ENCODE peak calls at places on chromosomes 3 and 15, in nine cellular contexts. E is effector CD4-positive, alpha-beta T cell; N is fibroblast of lung; W is stimulated activated CD4-positive, alpha-beta T cell treated with anti-CD3 and anti-CD28 coated beads, Interleukin-15, amount 100 ng/mL, for 24 hours; L is Calu3; R is choroid plexus epithelial cell; B is activated naive CD4-positive, alpha-beta T cell treated with Interleukin-2 at 50 U/mL for 16 hours; D is stomach; P is DMS153. Q is an unnamed sample.

GRCh38 chr3:48024401-48024800 is 8.2 kb upstream of the MAP4 start:
- DNase-seq in E (no peak), N (no peak), W (no peak), L (no peak), R (no peak), B (no peak), D (no peak), P (no peak), Q (no peak)

GRCh38 chr3:42900226-42900625 is 5.7 kb upstream of the ZNF662 start:
- DNase-seq in E (no peak), N (no peak), W (no peak), L (no peak), R (no peak), B (no peak), D (no peak), P (no peak), Q (no peak)

GRCh38 chr15:42457445-42458442 is 33.2 kb downstream of the ZNF106 start:
- DNase-seq in E (no peak), N (peak; percentile 96), W (no peak), L (no peak), R (peak; percentile 98), B (no peak), D (peak; percentile 44), P (no peak), Q (no peak)

GRCh38 chr3:100209169-100209568 is 51.6 kb upstream of the TBC1D23 start:
- DNase-seq in E (no peak), N (no peak), W (no peak), L (no peak), R (no peak), B (no peak), D (no peak), P (no peak), Q (no peak)

GRCh38 chr15:26179906-26180305 is 316.8 kb upstream of the ATP10A start:
- DNase-seq in E (no peak), N (no peak), W (no peak), L (no peak), R (no peak), B (no peak), D (no peak), P (no peak), Q (no peak)

GRCh38 chr3:132268956-132269355 is 48.3 kb upstream of the ACP3 start:
- DNase-seq in E (no peak), N (peak; percentile 28), W (no peak), L (peak; percentile 57), R (peak; percentile 78), B (no peak), D (no peak), P (no peak), Q (no peak)

GRCh38 chr3:193872265-193872753 is 263.6 kb upstream of the HES1 start:
- DNase-seq in E (no peak), N (peak; percentile 99), W (peak; percentile 30), L (peak; percentile 94), R (peak; percentile 98), B (no peak), D (peak; percentile 80), P (peak; percentile 22), Q (peak; percentile 30)

GRCh38 chr3:104102386-104102785 is 1264.3 kb upstream of the ALCAM start:
- DNase-seq in E (no peak), N (peak; percentile 45), W (peak; percentile 5), L (peak; percentile 19), R (peak; percentile 88), B (no peak), D (no peak), P (peak; percentile 10), Q (no peak)

GRCh38 chr15:68054658-68055223 is 626 bp downstream of the PIAS1 start:
- DNase-seq in E (peak; percentile 21), N (peak; percentile 39), W (peak; percentile 50), L (peak; percentile 61), R (peak; percentile 39), B (peak; percentile 36), D (peak; percentile 49), P (no peak), Q (peak; percentile 59)

GRCh38 chr3:62201438-62202035 is 171.8 kb downstream of the FEZF2 start:
- DNase-seq in E (no peak), N (peak; percentile 15), W (no peak), L (peak; percentile 18), R (peak; percentile 65), B (no peak), D (no peak), P (no peak), Q (no peak)

GRCh38 chr3:178671261-178672191 is 135.3 kb downstream of the KCNMB2 start:
- DNase-seq in E (no peak), N (peak; percentile 58), W (no peak), L (peak; percentile 14), R (peak; percentile 53), B (no peak), D (no peak), P (no peak), Q (no peak)

GRCh38 chr3:175648939-175649338 is 789.8 kb downstream of the NAALADL2 start:
- DNase-seq in E (no peak), N (no peak), W (no peak), L (no peak), R (no peak), B (no peak), D (no peak), P (no peak), Q (no peak)

GRCh38 chr15:37038036-37038715 is 62.2 kb downstream of the MEIS2 start:
- DNase-seq in E (no peak), N (no peak), W (no peak), L (no peak), R (no peak), B (no peak), D (no peak), P (no peak), Q (no peak)

GRCh38 chr3:46661776-46662766 is 31.4 kb downstream of the ALS2CL start:
- DNase-seq in E (no peak), N (no peak), W (no peak), L (no peak), R (no peak), B (no peak), D (no peak), P (no peak), Q (peak; percentile 4)

GRCh38 chr15:101504866-101505609 is 15.5 kb upstream of the PCSK6 start:
- DNase-seq in E (no peak), N (no peak), W (no peak), L (no peak), R (no peak), B (no peak), D (no peak), P (no peak), Q (no peak)

GRCh38 chr3:133868758-133869429 is 26.8 kb downstream of the RAB6B start:
- DNase-seq in E (no peak), N (no peak), W (no peak), L (no peak), R (no peak), B (no peak), D (no peak), P (no peak), Q (no peak)

GRCh38 chr15:41908681-41909461 is 15.0 kb upstream of the SPTBN5 start:
- DNase-seq in E (no peak), N (no peak), W (no peak), L (no peak), R (no peak), B (no peak), D (peak; percentile 55), P (no peak), Q (no peak)

GRCh38 chr3:32420138-32420981 is 28.7 kb downstream of the CMTM7 start:
- DNase-seq in E (no peak), N (peak; percentile 85), W (peak; percentile 48), L (peak; percentile 93), R (peak; percentile 50), B (no peak), D (peak; percentile 54), P (no peak), Q (peak; percentile 72)

GRCh38 chr3:27561591-27561990 is 77.4 kb upstream of the SLC4A7 start:
- DNase-seq in E (no peak), N (no peak), W (no peak), L (no peak), R (no peak), B (no peak), D (no peak), P (no peak), Q (no peak)

GRCh38 chr15:29736745-29737023 is 85.6 kb downstream of the TJP1 start:
- DNase-seq in E (no peak), N (peak; percentile 51), W (no peak), L (no peak), R (peak; percentile 28), B (no peak), D (no peak), P (no peak), Q (no peak)

GRCh38 chr3:42191443-42191747 is 74.6 kb downstream of the CCK start:
- DNase-seq in E (no peak), N (no peak), W (no peak), L (no peak), R (no peak), B (no peak), D (no peak), P (no peak), Q (no peak)

GRCh38 chr3:192887701-192888100 is 30.0 kb downstream of the MB21D2 start:
- DNase-seq in E (no peak), N (peak; percentile 34), W (no peak), L (peak; percentile 60), R (no peak), B (no peak), D (no peak), P (no peak), Q (peak; percentile 32)

GRCh38 chr3:196554205-196554604 is 14.1 kb downstream of the WDR53 start:
- DNase-seq in E (no peak), N (no peak), W (no peak), L (no peak), R (no peak), B (no peak), D (no peak), P (no peak), Q (no peak)

GRCh38 chr15:58546066-58546591 is 114.3 kb downstream of the LIPC start:
- DNase-seq in E (no peak), N (peak; percentile 50), W (no peak), L (no peak), R (no peak), B (no peak), D (peak; percentile 20), P (no peak), Q (no peak)

GRCh38 chr15:54518145-54518941 is 540.1 kb downstream of the UNC13C start:
- DNase-seq in E (no peak), N (no peak), W (no peak), L (no peak), R (no peak), B (no peak), D (no peak), P (no peak), Q (no peak)

GRCh38 chr15:73809728-73810501 is 56.8 kb upstream of the INSYN1 start:
- DNase-seq in E (no peak), N (peak; percentile 14), W (no peak), L (peak; percentile 32), R (no peak), B (no peak), D (no peak), P (peak; percentile 67), Q (no peak)

GRCh38 chr3:58058654-58059263 is 50.5 kb downstream of the FLNB start:
- DNase-seq in E (no peak), N (peak; percentile 83), W (no peak), L (no peak), R (peak; percentile 40), B (no peak), D (no peak), P (no peak), Q (no peak)

GRCh38 chr3:159322322-159322939 is 520.6 kb downstream of the MFSD1 start:
- DNase-seq in E (no peak), N (peak; percentile 9), W (peak; percentile 33), L (no peak), R (peak; percentile 55), B (no peak), D (no peak), P (no peak), Q (peak; percentile 27)

GRCh38 chr15:44147636-44148035 is 47.4 kb downstream of the FRMD5 start:
- DNase-seq in E (no peak), N (no peak), W (no peak), L (no peak), R (no peak), B (no peak), D (no peak), P (no peak), Q (no peak)

GRCh38 chr3:155989536-155989935 is 119.1 kb downstream of the GMPS start:
- DNase-seq in E (no peak), N (no peak), W (no peak), L (no peak), R (no peak), B (no peak), D (no peak), P (no peak), Q (no peak)

GRCh38 chr15:64349375-64349774 is 6.6 kb downstream of the CSNK1G1 start:
- DNase-seq in E (no peak), N (peak; percentile 29), W (no peak), L (no peak), R (no peak), B (no peak), D (no peak), P (no peak), Q (no peak)

Q was measured in activated CD4-positive, alpha-beta memory T cell treated with anti-CD3 and anti-CD28 coated beads for 36 hours.